ENCODE peak calls at places on chromosomes 16 and 17, in eight cellular contexts. P is epithelial cell of esophagus; Q is activated T-cell treated with anti-CD3 and anti-CD28 coated beads, Interleukin-2, amount 50 U/mL, for 72 hours; R is brain microvascular endothelial cell; B is heart left ventricle; O is tibial artery; A is neural progenitor cell; N is psoas muscle. I is an unnamed sample.

GRCh38 chr17:41420134-41420533 is 4.3 kb downstream of the KRT37 start:
- DNase-seq in P (peak), Q (no peak), R (no peak), B (no peak), O (no peak), A (no peak), N (no peak), I (no peak)

GRCh38 chr16:59201821-59202220 is 467.7 kb upstream of the GOT2 start:
- DNase-seq in P (no peak), Q (no peak), R (no peak), B (no peak), O (no peak), A (no peak), N (no peak), I (no peak)

GRCh38 chr17:76816590-76817135 is 51.5 kb upstream of the MGAT5B start:
- DNase-seq in P (peak), Q (peak), R (peak), B (no peak), O (no peak), A (peak), N (no peak), I (peak)

GRCh38 chr16:80500116-80500859 is 40.5 kb upstream of the DYNLRB2 start:
- DNase-seq in P (no peak), Q (peak), R (no peak), B (no peak), O (no peak), A (no peak), N (no peak), I (no peak)

GRCh38 chr16:85774136-85774535 is 23.2 kb upstream of the C16orf74 start:
- DNase-seq in P (no peak), Q (no peak), R (no peak), B (no peak), O (no peak), A (no peak), N (no peak), I (no peak)

GRCh38 chr17:75806822-75807500 is 22.4 kb downstream of the UNK start:
- DNase-seq in P (no peak), Q (no peak), R (no peak), B (no peak), O (peak), A (no peak), N (no peak), I (no peak)

GRCh38 chr17:79183221-79184158 is 108.9 kb downstream of the ENGASE start:
- DNase-seq in P (peak), Q (no peak), R (no peak), B (no peak), O (no peak), A (peak), N (no peak), I (no peak)

GRCh38 chr17:82619211-82619610 is 29.0 kb downstream of the WDR45B start:
- DNase-seq in P (no peak), Q (no peak), R (no peak), B (no peak), O (no peak), A (no peak), N (no peak), I (no peak)

GRCh38 chr16:19678804-19679203 is 39.2 kb downstream of the KNOP1 start:
- DNase-seq in P (no peak), Q (no peak), R (no peak), B (no peak), O (no peak), A (no peak), N (no peak), I (no peak)

GRCh38 chr17:76191891-76192290 is 48.4 kb downstream of the RNF157 start:
- DNase-seq in P (no peak), Q (peak), R (no peak), B (no peak), O (no peak), A (no peak), N (no peak), I (no peak)

GRCh38 chr17:47847341-47848197 is 3.4 kb downstream of the SP6 start:
- DNase-seq in P (peak), Q (peak), R (no peak), B (no peak), O (no peak), A (peak), N (no peak), I (no peak)

GRCh38 chr16:73217654-73218053 is 169.7 kb upstream of the ZFHX3 start:
- DNase-seq in P (no peak), Q (no peak), R (no peak), B (no peak), O (no peak), A (peak), N (no peak), I (no peak)